ENCODE peak calls at places on chromosomes 6 and 20, in five cellular contexts. Y is stimulated activated CD8-positive, alpha-beta memory T cell treated with anti-CD3 and anti-CD28 coated beads, Interleukin-2, amount 100 ng/mL, for 1 hour; G is CD8-positive, alpha-beta T cell; Q is kidney epithelial cell; B is choroid plexus epithelial cell. R is an unnamed sample.

GRCh38 chr6:112927641-112928040 is 580.5 kb downstream of the RFPL4B start:
- DNase-seq in Y (no peak), B (no peak), G (no peak), Q (no peak), R (no peak)

GRCh38 chr6:111601875-111602274 is 3.8 kb downstream of the TRAF3IP2 start:
- DNase-seq in Q (no peak), B (peak; percentile 75), Y (no peak), G (no peak), R (peak; percentile 57)

GRCh38 chr6:37972994-37973757 is 153.6 kb downstream of the ZFAND3 start:
- DNase-seq in G (no peak), Y (no peak), Q (no peak), B (peak; percentile 57), R (no peak)

GRCh38 chr6:31864818-31865204 is 2.2 kb upstream of the NEU1 start:
- DNase-seq in Q (no peak), B (no peak), G (no peak), Y (no peak), R (no peak)

GRCh38 chr20:8309638-8310037 is 177.6 kb downstream of the PLCB1 start:
- DNase-seq in Y (no peak), G (no peak), Q (no peak), B (peak; percentile 55), R (no peak)

GRCh38 chr6:37930288-37931075 is 111.0 kb downstream of the ZFAND3 start:
- DNase-seq in G (no peak), B (no peak), Y (no peak), Q (no peak), R (no peak)

GRCh38 chr6:78781001-78781400 is 86.3 kb upstream of the IRAK1BP1 start:
- DNase-seq in G (no peak), B (no peak), Y (no peak), Q (no peak), R (no peak)

GRCh38 chr20:44805991-44806729 is 4.2 kb downstream of the RIMS4 start:
- DNase-seq in Y (no peak), Q (no peak), B (peak; percentile 40), G (no peak), R (no peak)

GRCh38 chr6:26594730-26595632 is 1.8 kb upstream of the ABT1 start:
- DNase-seq in G (no peak), Y (no peak), B (peak; percentile 81), Q (no peak), R (peak; percentile 70)

GRCh38 chr20:57040924-57041323 is 225.5 kb downstream of the BMP7 start:
- DNase-seq in Y (no peak), Q (no peak), G (no peak), B (peak; percentile 73), R (peak; percentile 48)

GRCh38 chr20:20552076-20552475 is 160.4 kb downstream of the RALGAPA2 start:
- DNase-seq in Q (no peak), G (no peak), B (no peak), Y (no peak), R (no peak)

GRCh38 chr20:24804481-24805206 is 144.4 kb upstream of the CST7 start:
- DNase-seq in Q (no peak), G (no peak), Y (no peak), B (no peak), R (no peak)

GRCh38 chr6:113707194-113707593 is 150.0 kb upstream of the MARCKS start:
- DNase-seq in G (no peak), Q (no peak), Y (no peak), B (no peak), R (no peak)

GRCh38 chr6:28880894-28881780 is 42.6 kb downstream of the TRIM27 start:
- DNase-seq in B (peak; percentile 82), Q (no peak), G (peak; percentile 59), Y (peak; percentile 27), R (peak; percentile 73)

GRCh38 chr20:34744847-34745246 is 40.7 kb downstream of the TP53INP2 start:
- DNase-seq in Y (no peak), G (no peak), B (no peak), Q (no peak), R (no peak)

GRCh38 chr6:148520109-148520841 is 177.6 kb downstream of the SASH1 start:
- DNase-seq in G (no peak), B (no peak), Q (no peak), Y (no peak), R (no peak)

GRCh38 chr6:36755435-36756348 is 58.1 kb downstream of the RAB44 start:
- DNase-seq in B (peak; percentile 49), G (peak; percentile 51), Q (peak; percentile 9), Y (peak; percentile 20), R (no peak)

GRCh38 chr6:78253618-78254017 is 600.8 kb downstream of the MEI4 start:
- DNase-seq in G (no peak), Y (no peak), B (no peak), Q (no peak), R (no peak)

GRCh38 chr6:165119231-165120020 is 190.0 kb downstream of the C6orf118 start:
- DNase-seq in Q (no peak), G (no peak), B (no peak), Y (no peak), R (peak; percentile 40)

GRCh38 chr6:105909084-105909483 is 177.1 kb upstream of the PRDM1 start:
- DNase-seq in G (no peak), Y (no peak), Q (no peak), B (no peak), R (no peak)

GRCh38 chr6:13666194-13667105 is 45.2 kb downstream of the RANBP9 start:
- DNase-seq in B (no peak), G (no peak), Y (no peak), Q (no peak), R (no peak)

R was measured in foreskin melanocyte.